ENCODE peak calls at places on chromosomes 6 and 20, in eight cellular contexts. Y is HCT116; E is sigmoid colon; W is CD8-positive, alpha-beta T cell; F is fibroblast of lung; K is upper lobe of left lung; R is left lung; T is right lobe of liver. U is an unnamed sample.
A peak's percentile ranks its signal among the peaks of the same experiment; 100 is the strongest.

GRCh38 chr6:144119376-144119775 is 24.0 kb upstream of the SF3B5 start:
- DNase-seq in Y (no peak), E (no peak), W (no peak), F (no peak), K (peak; percentile 15), R (no peak), T (no peak), U (no peak)

GRCh38 chr6:52519618-52520017 is 57.2 kb downstream of the TRAM2 start:
- DNase-seq in Y (no peak), E (no peak), W (no peak), F (no peak), K (no peak), R (no peak), T (no peak), U (no peak)

GRCh38 chr6:161694995-161695394 is 421.1 kb upstream of the AGPAT4 start:
- DNase-seq in Y (peak; percentile 7), E (no peak), W (no peak), F (peak; percentile 54), K (no peak), R (no peak), T (no peak), U (no peak)

GRCh38 chr20:32970115-32970972 is 33.9 kb downstream of the SUN5 start:
- DNase-seq in Y (no peak), E (peak; percentile 57), W (no peak), F (no peak), K (no peak), R (no peak), T (no peak), U (no peak)

GRCh38 chr6:139588076-139588639 is 213.7 kb upstream of the CITED2 start:
- DNase-seq in Y (peak; percentile 52), E (no peak), W (no peak), F (peak; percentile 68), K (no peak), R (no peak), T (peak; percentile 49), U (peak; percentile 14)

GRCh38 chr20:2918096-2919049 is 45.1 kb downstream of the PTPRA start:
- DNase-seq in Y (no peak), E (no peak), W (no peak), F (no peak), K (no peak), R (no peak), T (no peak), U (no peak)

GRCh38 chr6:24078200-24078599 is 47.8 kb upstream of the NRSN1 start:
- DNase-seq in Y (no peak), E (no peak), W (no peak), F (no peak), K (no peak), R (no peak), T (no peak), U (no peak)

GRCh38 chr6:148323344-148323743 is 19.3 kb upstream of the SASH1 start:
- DNase-seq in Y (no peak), E (no peak), W (no peak), F (no peak), K (no peak), R (no peak), T (no peak), U (no peak)

GRCh38 chr6:29763491-29764289 is 40.5 kb downstream of the HLA-F start:
- DNase-seq in Y (no peak), E (no peak), W (no peak), F (peak; percentile 58), K (no peak), R (no peak), T (no peak), U (no peak)

GRCh38 chr6:64685401-64685800 is 1021.6 kb downstream of the EYS start:
- DNase-seq in Y (no peak), E (no peak), W (no peak), F (no peak), K (no peak), R (no peak), T (no peak), U (no peak)

GRCh38 chr20:20525756-20526155 is 157.9 kb downstream of the INSM1 start:
- DNase-seq in Y (no peak), E (no peak), W (no peak), F (no peak), K (no peak), R (no peak), T (no peak), U (no peak)

GRCh38 chr20:13119583-13119982 is 101.5 kb upstream of the ISM1 start:
- DNase-seq in Y (peak; percentile 51), E (no peak), W (peak; percentile 24), F (peak; percentile 73), K (no peak), R (no peak), T (no peak), U (peak; percentile 40)

GRCh38 chr6:34352305-34352937 is 40.0 kb downstream of the NUDT3 start:
- DNase-seq in Y (no peak), E (no peak), W (no peak), F (peak; percentile 34), K (no peak), R (no peak), T (no peak), U (no peak)

GRCh38 chr6:140586426-140587061 is 1212.1 kb upstream of the CITED2 start:
- DNase-seq in Y (no peak), E (no peak), W (no peak), F (no peak), K (no peak), R (no peak), T (no peak), U (no peak)

GRCh38 chr20:3000852-3001523 is 42.4 kb upstream of the GNRH2 start:
- DNase-seq in Y (peak; percentile 46), E (no peak), W (no peak), F (peak; percentile 33), K (no peak), R (no peak), T (no peak), U (peak; percentile 10)

GRCh38 chr6:80967618-80968017 is 784.9 kb downstream of the TENT5A start:
- DNase-seq in Y (no peak), E (no peak), W (no peak), F (no peak), K (no peak), R (no peak), T (no peak), U (no peak)

GRCh38 chr6:43773050-43773956 is 3.3 kb downstream of the VEGFA start:
- DNase-seq in Y (peak; percentile 44), E (peak; percentile 75), W (peak; percentile 31), F (peak; percentile 67), K (no peak), R (no peak), T (peak; percentile 77), U (peak; percentile 70)

GRCh38 chr20:53402233-53403005 is 191.2 kb downstream of the ZNF217 start:
- DNase-seq in Y (no peak), E (no peak), W (peak; percentile 53), F (no peak), K (no peak), R (no peak), T (no peak), U (no peak)

GRCh38 chr20:10783660-10784336 is 110.0 kb upstream of the JAG1 start:
- DNase-seq in Y (no peak), E (no peak), W (no peak), F (no peak), K (no peak), R (no peak), T (no peak), U (peak; percentile 22)

GRCh38 chr6:106470316-106470715 is 109.8 kb downstream of the CRYBG1 start:
- DNase-seq in Y (no peak), E (no peak), W (no peak), F (no peak), K (no peak), R (no peak), T (no peak), U (no peak)

GRCh38 chr6:61868507-61869080 is 417.4 kb downstream of the KHDRBS2 start:
- DNase-seq in Y (no peak), E (peak; percentile 57), W (no peak), F (no peak), K (no peak), R (no peak), T (no peak), U (no peak)

GRCh38 chr6:90250405-90250804 is 46.2 kb downstream of the BACH2 start:
- DNase-seq in Y (no peak), E (no peak), W (no peak), F (peak; percentile 49), K (no peak), R (no peak), T (no peak), U (no peak)

GRCh38 chr6:44099192-44099591 is 28.1 kb downstream of the MRPL14 start:
- DNase-seq in Y (no peak), E (no peak), W (no peak), F (no peak), K (no peak), R (no peak), T (no peak), U (no peak)

GRCh38 chr6:97501875-97502274 is 218.9 kb upstream of the MMS22L start:
- DNase-seq in Y (no peak), E (no peak), W (no peak), F (no peak), K (no peak), R (no peak), T (no peak), U (no peak)
- TF ChIP-seq CTCF in Y (no peak), E (no peak), W (no peak), F (no peak), K (no peak), R (no peak), T (no peak), U (no peak)

GRCh38 chr20:35617397-35618031 is 1.9 kb downstream of the SPAG4 start:
- DNase-seq in Y (no peak), E (peak; percentile 84), W (peak; percentile 36), F (peak; percentile 60), K (peak; percentile 66), R (peak; percentile 85), T (peak; percentile 67), U (peak; percentile 43)
- H3K4me3 ChIP-seq in Y (peak overlapping the region; percentile 70), E (peak overlapping the region; percentile 58), W (peak overlapping the region; percentile 52), F (peak overlapping the region; percentile 59), K (peak overlapping the region; percentile 61), R (peak overlapping the region; percentile 49), T (peak overlapping the region; percentile 44), U (peak overlapping the region; percentile 61)

DNA sequence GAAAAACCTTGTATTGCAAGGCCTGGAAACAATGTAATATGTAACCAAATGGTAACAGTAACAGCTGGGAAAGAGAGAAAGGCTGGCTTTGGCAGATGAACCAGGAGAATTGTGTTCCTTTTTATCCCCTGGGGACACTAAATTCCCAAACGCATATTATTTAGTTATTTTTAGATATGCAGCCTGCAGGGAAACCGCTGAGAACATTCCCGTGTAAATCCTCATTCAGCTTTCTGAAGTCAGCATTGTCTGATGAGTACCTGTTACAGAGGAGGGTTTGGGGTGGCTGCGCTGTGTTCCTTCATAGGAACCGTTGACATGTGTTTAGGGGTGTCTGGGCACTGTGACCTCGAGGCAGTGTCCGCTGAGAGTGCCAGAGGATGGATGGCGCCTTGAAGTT is 101.3 kb downstream of the SMOC2 start:
- DNase-seq in Y (no peak), E (no peak), W (no peak), F (no peak), K (no peak), R (no peak), T (no peak), U (no peak)
- H3K27ac ChIP-seq in Y (no peak overlapping the region), E (no peak overlapping the region), W (no peak overlapping the region), F (no peak overlapping the region), K (no peak overlapping the region), R (no peak overlapping the region), T (no peak overlapping the region), U (peak overlapping the region; percentile 79)

DNA sequence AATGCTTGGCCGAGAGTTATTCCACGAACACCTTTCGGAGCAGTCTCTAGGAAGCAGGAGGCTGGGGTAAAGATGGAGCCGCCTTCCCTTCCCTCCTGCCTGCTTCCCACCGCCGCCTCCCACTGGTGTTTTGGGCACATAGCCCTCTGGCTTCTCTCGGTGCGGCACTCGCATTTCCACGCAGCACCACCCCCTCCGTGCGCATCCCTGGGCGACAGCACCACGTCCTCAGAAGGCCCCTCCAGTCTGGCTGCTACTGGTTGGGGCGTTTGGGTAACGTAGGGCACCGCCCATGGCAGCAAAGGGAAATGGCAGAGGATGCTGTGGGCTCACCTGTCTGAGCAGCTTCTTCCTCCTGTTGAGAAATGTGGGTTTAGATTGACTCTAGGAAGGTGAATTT is 2.4 kb downstream of the COL20A1 start:
- DNase-seq in Y (no peak), E (no peak), W (no peak), F (no peak), K (peak; percentile 57), R (peak; percentile 65), T (no peak), U (no peak)
- TF ChIP-seq CTCF in Y (peak; percentile 45), E (no peak), W (no peak), F (no peak), K (no peak), R (no peak), T (no peak), U (no peak)